ENCODE peak calls at places on chromosomes 12 and 14, in nine cellular contexts. M is neural progenitor cell, Q is IMR-90, K is PC-9, R is HepG2, H is K562, B is mammary epithelial cell, N is trophoblast cell, P is hepatocyte. E is an unnamed sample.

GRCh38 chr12:26471560-26471959 is 276.2 kb downstream of the SSPN start:
- DNase-seq in B (peak), Q (peak), P (no peak), R (no peak), K (no peak), M (no peak), H (no peak), N (no peak), E (peak)

GRCh38 chr12:53533476-53533875 is 26.2 kb upstream of the NPFF start:
- DNase-seq in N (no peak), Q (no peak), R (no peak), K (no peak), H (no peak), M (no peak), B (no peak), P (no peak), E (no peak)

GRCh38 chr12:115172521-115172920 is 488.5 kb upstream of the TBX3 start:
- DNase-seq in R (no peak), N (no peak), P (no peak), M (no peak), K (no peak), B (no peak), Q (peak), H (no peak), E (peak)

GRCh38 chr12:54196396-54196795 is 7.6 kb upstream of the SMUG1 start:
- DNase-seq in K (no peak), Q (no peak), H (no peak), B (no peak), N (no peak), R (no peak), P (no peak), M (no peak), E (no peak)

GRCh38 chr12:124696689-124697476 is 129.5 kb upstream of the NCOR2 start:
- DNase-seq in M (no peak), P (no peak), R (no peak), H (no peak), B (no peak), Q (no peak), K (no peak), N (no peak), E (no peak)

GRCh38 chr12:124504273-124505000 is 63.0 kb downstream of the NCOR2 start:
- DNase-seq in H (no peak), P (no peak), B (no peak), M (peak), N (no peak), K (no peak), Q (no peak), R (no peak), E (no peak)

GRCh38 chr12:20420557-20420956 is 52.2 kb downstream of the PDE3A start:
- DNase-seq in N (no peak), R (no peak), H (no peak), P (no peak), B (no peak), K (no peak), Q (no peak), M (no peak), E (no peak)

GRCh38 chr12:60394680-60395079 is 798.9 kb downstream of the SLC16A7 start:
- DNase-seq in H (no peak), N (no peak), R (no peak), Q (peak), K (no peak), B (peak), P (no peak), M (no peak), E (peak)

GRCh38 chr12:88339966-88340365 is 197.9 kb downstream of the TMTC3 start:
- DNase-seq in M (no peak), N (no peak), Q (peak), B (peak), K (no peak), P (no peak), R (no peak), H (no peak), E (peak)

GRCh38 chr12:113080692-113081091 is 24.2 kb downstream of the DTX1 start:
- DNase-seq in H (no peak), P (no peak), B (no peak), K (no peak), M (no peak), N (no peak), Q (no peak), R (no peak), E (no peak)
- H3K4me2 ChIP-seq in H (no peak), P (no peak), B (no peak), K (no peak), M (no peak), N (no peak), Q (no peak), R (no peak), E (no peak)

DNA sequence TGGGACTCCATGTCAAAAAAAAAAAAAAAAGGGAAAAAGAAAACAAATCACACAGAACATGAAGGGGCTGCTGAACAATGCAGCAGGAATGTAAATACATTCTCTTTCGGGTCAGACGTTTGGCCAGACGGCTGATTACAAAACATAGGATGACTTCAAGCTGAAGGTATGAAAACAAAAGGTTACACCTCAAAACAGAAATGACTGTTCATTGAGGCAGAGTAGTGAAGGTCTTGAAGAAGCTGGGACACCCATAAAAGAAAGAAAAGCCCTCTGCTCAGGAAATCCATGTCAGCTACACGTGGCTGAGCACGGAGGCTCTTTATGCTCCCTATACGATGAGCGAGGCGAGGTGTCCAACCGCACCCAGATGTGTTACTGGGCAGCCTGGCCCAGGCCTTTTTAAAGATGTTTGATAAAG is 37.7 kb downstream of the FGD4 start:
- DNase-seq in Q (peak), M (no peak), N (peak), R (peak), B (peak), K (peak), H (no peak), P (peak), E (peak)
- H3K4me2 ChIP-seq in Q (peak), M (no peak), N (peak), R (peak), B (peak), K (peak), H (no peak), P (peak), E (peak)

GRCh38 chr14:102953100-102953499 is 30.6 kb downstream of the AMN start:
- DNase-seq in B (no peak), Q (no peak), N (no peak), K (no peak), R (no peak), M (no peak), H (no peak), P (no peak), E (no peak)
- H3K4me2 ChIP-seq in B (no peak), Q (no peak), N (no peak), K (no peak), R (no peak), M (no peak), H (no peak), P (no peak), E (no peak)

DNA sequence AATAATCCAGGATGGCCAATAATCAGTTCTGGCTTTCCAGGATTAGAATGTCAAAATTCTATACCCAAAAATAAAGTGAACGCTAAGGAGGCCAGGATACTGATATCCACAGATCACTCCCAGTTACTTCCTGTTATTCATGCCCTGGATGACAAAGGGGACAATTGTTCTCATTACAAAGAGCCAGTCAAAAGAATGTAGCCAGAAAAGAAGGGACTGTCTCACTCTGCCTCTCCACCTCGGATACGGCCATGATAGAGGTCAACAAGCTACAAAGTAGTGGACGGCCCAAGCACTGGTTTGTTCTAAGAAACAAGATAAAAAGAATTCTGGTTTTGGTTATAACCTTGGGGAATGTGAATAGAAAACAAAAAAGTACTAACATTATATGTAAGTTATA is 116.1 kb upstream of the ATF7IP start:
- DNase-seq in K (no peak), R (peak), P (no peak), M (peak), B (peak), Q (no peak), H (no peak), N (no peak), E (no peak)
- H3K4me2 ChIP-seq in K (no peak), R (peak), P (no peak), M (no peak), B (peak), Q (no peak), H (no peak), N (no peak), E (no peak)

GRCh38 chr14:102870994-102871831 is 51.2 kb upstream of the AMN start:
- DNase-seq in Q (no peak), B (no peak), N (no peak), P (no peak), M (no peak), K (no peak), R (no peak), H (no peak), E (no peak)
- H3K4me2 ChIP-seq in Q (no peak), B (no peak), N (no peak), P (no peak), M (no peak), K (no peak), R (no peak), H (no peak), E (no peak)

GRCh38 chr12:6207254-6207942 is 7.2 kb downstream of the CD9 start:
- DNase-seq in R (no peak), N (no peak), P (no peak), Q (no peak), H (no peak), M (no peak), K (no peak), B (no peak), E (peak)

GRCh38 chr12:6206327-6206726 is 6.1 kb downstream of the CD9 start:
- DNase-seq in K (no peak), H (no peak), N (no peak), M (no peak), B (no peak), Q (no peak), R (no peak), P (no peak), E (no peak)

GRCh38 chr12:6205144-6205539 is 4.9 kb downstream of the CD9 start:
- DNase-seq in R (no peak), M (peak), Q (no peak), K (no peak), P (no peak), H (no peak), B (no peak), N (no peak), E (no peak)

GRCh38 chr12:6205761-6206160 is 5.6 kb downstream of the CD9 start:
- DNase-seq in N (no peak), H (no peak), B (no peak), R (no peak), K (no peak), P (no peak), M (no peak), Q (no peak), E (no peak)

GRCh38 chr12:6208140-6208539 is 7.9 kb downstream of the CD9 start:
- DNase-seq in N (no peak), B (no peak), Q (no peak), P (no peak), H (no peak), K (no peak), R (no peak), M (no peak), E (no peak)
- H3K4me2 ChIP-seq in N (no peak), B (no peak), Q (no peak), P (no peak), H (no peak), K (no peak), R (no peak), M (no peak), E (no peak)

GRCh38 chr12:107449891-107450290 is 235.7 kb upstream of the PWP1 start:
- DNase-seq in P (no peak), K (no peak), H (no peak), R (no peak), B (peak), N (no peak), M (no peak), Q (peak), E (peak)
- H3K4me2 ChIP-seq in P (no peak), K (peak), H (no peak), R (no peak), B (no peak), N (no peak), M (peak), Q (no peak), E (no peak)

GRCh38 chr14:99578541-99579044 is 25.4 kb downstream of the CCDC85C start:
- DNase-seq in N (peak), B (no peak), H (no peak), K (no peak), Q (no peak), R (no peak), M (no peak), P (no peak), E (peak)

GRCh38 chr14:99579077-99579836 is 24.8 kb downstream of the CCDC85C start:
- DNase-seq in Q (no peak), M (no peak), R (no peak), N (peak), B (peak), P (peak), K (peak), H (no peak), E (no peak)

GRCh38 chr14:99576304-99576703 is 27.7 kb downstream of the CCDC85C start:
- DNase-seq in B (no peak), H (no peak), K (peak), N (peak), M (no peak), Q (no peak), P (no peak), R (no peak), E (peak)

GRCh38 chr14:99575043-99576023 is 28.7 kb downstream of the CCDC85C start:
- DNase-seq in N (peak), Q (peak), P (no peak), M (no peak), K (peak), B (peak), H (peak), R (peak), E (peak)

GRCh38 chr14:99576761-99577705 is 27.0 kb downstream of the CCDC85C start:
- DNase-seq in B (no peak), N (no peak), H (no peak), Q (no peak), R (no peak), K (no peak), P (no peak), M (no peak), E (no peak)
- H3K4me2 ChIP-seq in B (no peak), N (no peak), H (no peak), Q (no peak), R (no peak), K (peak), P (no peak), M (no peak), E (no peak)

GRCh38 chr12:47302111-47302597 is 222.4 kb upstream of the AMIGO2 start:
- DNase-seq in K (no peak), H (no peak), M (no peak), N (no peak), B (no peak), R (no peak), P (no peak), Q (no peak), E (no peak)
- H3K4me2 ChIP-seq in K (no peak), H (no peak), M (no peak), N (no peak), B (no peak), R (no peak), P (peak), Q (no peak), E (no peak)

E was measured in GM23248.